ENCODE peak calls at places on chromosomes 13 and 19, in seven cellular contexts. E, N, H, D, J, Y and U are unnamed samples.

GRCh38 chr13:50081106-50081898 is 66.1 kb downstream of the KCNRG start:
- DNase-seq in N (peak), E (peak), D (peak), Y (peak), J (peak), H (peak), U (peak)

GRCh38 chr13:112573710-112574109 is 14.2 kb downstream of the TUBGCP3 start:
- DNase-seq in N (no peak), H (no peak), Y (no peak), J (no peak), D (no peak), E (no peak), U (no peak)

GRCh38 chr19:8001995-8002849 is 3.2 kb downstream of the ELAVL1 start:
- DNase-seq in J (peak), N (peak), D (peak), E (peak), Y (peak), H (peak), U (peak)

GRCh38 chr13:79988573-79988972 is 352.4 kb downstream of the SPRY2 start:
- DNase-seq in N (no peak), Y (no peak), E (no peak), H (no peak), J (no peak), D (no peak), U (no peak)

GRCh38 chr13:36817996-36818395 is 1.0 kb upstream of the RFXAP start:
- DNase-seq in N (no peak), J (no peak), D (no peak), H (no peak), E (no peak), Y (no peak), U (no peak)

GRCh38 chr19:15557223-15557622 is 48.9 kb downstream of the CYP4F22 start:
- DNase-seq in Y (no peak), E (no peak), H (no peak), D (no peak), J (no peak), N (no peak), U (no peak)

GRCh38 chr13:112859128-112859816 is 109.7 kb upstream of the MCF2L start:
- DNase-seq in N (no peak), D (no peak), H (no peak), E (peak), Y (no peak), J (peak), U (no peak)

GRCh38 chr13:34931572-34931971 is 10.5 kb upstream of the NBEA start:
- DNase-seq in E (no peak), Y (peak), J (no peak), D (no peak), N (no peak), H (no peak), U (no peak)

GRCh38 chr13:34155931-34156607 is 338.1 kb downstream of the RFC3 start:
- DNase-seq in E (no peak), J (no peak), H (no peak), D (no peak), N (no peak), Y (peak), U (no peak)

GRCh38 chr13:51689597-51689996 is 105.3 kb downstream of the WDFY2 start:
- DNase-seq in J (no peak), H (peak), E (no peak), D (no peak), N (no peak), Y (no peak), U (no peak)

GRCh38 chr13:98575009-98575866 is 1.7 kb downstream of the STK24 start:
- DNase-seq in J (no peak), H (peak), Y (no peak), E (no peak), D (no peak), N (no peak), U (no peak)

GRCh38 chr13:60329221-60329983 is 67.6 kb upstream of the TDRD3 start:
- DNase-seq in Y (peak), J (peak), N (peak), D (peak), H (peak), E (peak), U (no peak)

GRCh38 chr13:90882551-90882950 is 464.9 kb upstream of the MIR17HG start:
- DNase-seq in E (no peak), Y (no peak), H (no peak), J (no peak), N (no peak), D (no peak), U (no peak)

GRCh38 chr13:90884066-90884465 is 463.4 kb upstream of the MIR17HG start:
- DNase-seq in Y (no peak), H (no peak), J (no peak), E (no peak), D (no peak), N (no peak), U (no peak)

GRCh38 chr13:90880790-90881189 is 466.7 kb upstream of the MIR17HG start:
- DNase-seq in E (no peak), J (no peak), D (no peak), H (no peak), N (no peak), Y (no peak), U (no peak)

DNA sequence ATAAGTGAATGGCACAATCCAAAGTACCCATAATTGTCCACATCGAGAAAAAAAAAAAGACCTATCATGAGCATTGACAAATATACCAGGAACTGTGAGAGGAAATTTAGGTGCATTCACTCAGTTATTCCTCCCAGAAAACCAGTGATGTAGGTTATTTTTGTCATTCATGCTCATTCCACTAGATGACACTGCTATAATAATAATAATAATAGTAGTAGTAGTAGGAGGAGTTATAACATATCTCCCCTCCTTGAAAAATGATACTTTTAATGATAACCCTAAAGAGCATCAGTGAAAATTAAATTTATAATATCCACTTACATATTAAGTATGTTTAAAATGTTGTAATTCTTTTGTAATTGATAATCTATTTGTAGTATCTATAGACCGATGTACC is 463.9 kb upstream of the MIR17HG start:
- DNase-seq in H (no peak), D (no peak), N (no peak), J (no peak), Y (no peak), E (no peak), U (no peak)
- TF ChIP-seq CTCF in H (no peak), D (no peak), N (no peak), J (no peak), Y (peak), E (no peak), U (no peak)

DNA sequence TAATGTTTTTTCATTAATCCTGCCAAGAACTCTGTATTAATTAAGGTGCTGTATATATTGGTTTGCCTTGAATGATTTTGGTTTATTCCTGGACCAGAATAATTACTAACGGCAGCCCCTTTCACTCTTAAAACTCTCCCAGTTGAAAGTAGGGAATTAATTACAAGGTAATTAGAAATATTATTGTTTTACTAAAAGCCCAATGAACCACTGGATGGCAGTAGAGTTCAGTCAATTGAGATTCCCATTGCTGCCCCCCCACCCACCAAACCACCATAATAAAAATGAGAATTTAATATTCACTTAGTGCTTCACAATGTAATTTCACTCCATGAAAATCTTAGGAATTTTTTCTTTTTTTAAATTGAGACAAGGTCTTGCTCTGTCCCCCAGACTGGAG is 13.7 kb downstream of the WBP4 start:
- DNase-seq in N (peak), D (no peak), E (no peak), J (no peak), H (peak), Y (peak), U (no peak)
- TF ChIP-seq CTCF in N (peak), D (peak), E (peak), J (peak), H (peak), Y (peak), U (peak)

DNA sequence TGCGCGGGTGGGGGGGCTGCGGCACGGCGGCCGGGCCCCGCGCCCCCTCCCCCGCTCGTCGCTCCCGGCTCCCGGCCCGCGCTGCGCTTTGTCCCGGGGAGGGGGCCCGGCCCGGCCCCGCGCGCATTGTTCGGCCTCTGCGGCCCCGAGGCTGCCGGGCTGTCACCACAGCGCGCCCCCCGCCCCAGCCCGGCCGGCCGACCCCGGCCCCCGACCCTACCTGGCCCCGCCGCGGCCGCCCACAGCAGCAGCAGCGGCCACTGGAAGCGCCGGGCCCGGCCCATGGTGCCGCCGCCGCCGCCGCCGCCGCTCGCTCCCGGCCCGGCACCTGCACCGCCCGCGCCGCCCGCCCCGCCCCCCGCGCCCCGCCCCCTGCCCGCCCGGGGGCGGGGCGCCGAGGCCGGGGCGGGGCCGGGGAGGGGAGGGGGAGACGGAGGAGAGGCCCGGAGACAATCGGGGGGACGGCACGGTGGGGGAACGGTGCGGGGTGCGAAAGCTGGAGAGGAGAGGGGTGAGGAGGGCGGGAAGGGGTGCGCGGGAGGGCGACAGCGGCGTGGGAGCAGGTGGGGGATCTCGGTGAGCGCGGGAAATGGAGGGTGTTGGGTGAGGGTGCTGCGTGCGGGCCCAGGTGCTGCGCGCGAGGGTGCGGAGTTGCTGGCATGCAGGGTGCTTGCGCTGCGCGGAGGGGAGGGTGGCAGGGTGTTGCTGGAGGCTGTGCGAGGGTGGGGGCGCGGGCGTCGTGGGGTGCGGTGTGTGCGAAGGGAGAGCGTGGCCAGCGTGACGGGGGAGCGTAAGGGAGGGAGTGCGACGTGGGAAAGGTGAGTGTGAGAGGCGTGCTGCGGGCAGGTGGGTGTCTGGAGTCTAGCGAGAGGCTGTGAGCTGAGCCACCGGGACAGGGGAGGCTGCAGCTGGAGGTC is at the start of gene CADM4:
- DNase-seq in D (peak), Y (no peak), E (peak), N (peak), J (peak), H (peak), U (no peak)
- TF ChIP-seq CTCF in D (no peak), Y (no peak), E (no peak), N (no peak), J (no peak), H (no peak), U (no peak)

GRCh38 chr13:97417698-97418097 is 16.3 kb upstream of the RAP2A start:
- DNase-seq in H (no peak), J (no peak), N (no peak), E (no peak), Y (no peak), D (no peak), U (no peak)

GRCh38 chr13:97411894-97412460 is 22.0 kb upstream of the RAP2A start:
- DNase-seq in H (no peak), D (no peak), Y (no peak), E (no peak), J (no peak), N (no peak), U (no peak)

GRCh38 chr13:97408938-97409337 is 25.0 kb upstream of the RAP2A start:
- DNase-seq in Y (no peak), H (no peak), J (no peak), D (no peak), N (no peak), E (no peak), U (no peak)

GRCh38 chr13:97413694-97414093 is 20.3 kb upstream of the RAP2A start:
- DNase-seq in J (no peak), D (no peak), H (no peak), N (no peak), E (no peak), Y (no peak), U (no peak)

GRCh38 chr13:97414392-97414791 is 19.6 kb upstream of the RAP2A start:
- DNase-seq in Y (no peak), E (no peak), H (no peak), N (no peak), D (no peak), J (no peak), U (no peak)
- TF ChIP-seq CTCF in Y (no peak), E (no peak), H (no peak), N (no peak), D (no peak), J (no peak), U (no peak)

GRCh38 chr13:39588384-39588783 is 14.6 kb downstream of the LHFPL6 start:
- DNase-seq in E (no peak), N (no peak), D (no peak), H (no peak), Y (no peak), J (no peak), U (no peak)

GRCh38 chr13:39587939-39588338 is 15.1 kb downstream of the LHFPL6 start:
- DNase-seq in N (no peak), D (no peak), H (no peak), Y (no peak), J (no peak), E (no peak), U (no peak)

GRCh38 chr13:39586956-39587605 is 15.9 kb downstream of the LHFPL6 start:
- DNase-seq in N (no peak), H (no peak), D (no peak), J (no peak), Y (no peak), E (no peak), U (no peak)

GRCh38 chr13:39586142-39586541 is 16.9 kb downstream of the LHFPL6 start:
- DNase-seq in J (no peak), N (no peak), E (no peak), D (no peak), H (no peak), Y (no peak), U (no peak)

DNA sequence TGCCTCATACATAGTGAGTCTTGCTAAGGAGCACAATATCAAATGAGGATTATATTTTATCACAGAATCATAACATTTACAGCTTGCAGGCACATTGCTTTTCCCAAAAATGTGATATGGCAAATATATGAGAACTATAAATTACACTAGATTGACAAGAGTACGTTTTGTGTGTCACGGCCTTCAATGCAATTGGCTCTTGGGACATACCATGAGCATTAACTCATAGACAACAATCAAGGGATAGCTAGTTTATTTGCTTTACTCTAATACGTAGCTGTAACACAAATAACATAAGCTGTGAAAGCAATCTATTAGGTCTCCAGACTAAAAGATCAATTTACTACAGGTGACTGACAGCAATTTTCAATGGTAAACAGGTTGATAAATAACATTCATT is 17.8 kb downstream of the LHFPL6 start:
- DNase-seq in J (no peak), D (no peak), E (no peak), N (no peak), Y (no peak), H (no peak), U (no peak)
- TF ChIP-seq CTCF in J (no peak), D (no peak), E (no peak), N (no peak), Y (no peak), H (no peak), U (no peak)

GRCh38 chr13:38970380-38971051 is 20.1 kb downstream of the STOML3 start:
- DNase-seq in J (no peak), H (no peak), E (no peak), D (no peak), Y (no peak), N (no peak), U (no peak)
- TF ChIP-seq CTCF in J (no peak), H (peak), E (no peak), D (no peak), Y (no peak), N (no peak), U (peak)

GRCh38 chr13:45393941-45394570 is 24.1 kb downstream of the SLC25A30 start:
- DNase-seq in N (peak), E (no peak), Y (peak), J (peak), H (peak), D (no peak), U (no peak)
- TF ChIP-seq CTCF in N (peak), E (peak), Y (peak), J (peak), H (peak), D (no peak), U (peak)

GRCh38 chr19:40530091-40530901 is 46.4 kb upstream of the SHKBP1 start:
- DNase-seq in N (peak), H (peak), J (peak), D (no peak), Y (no peak), E (no peak), U (no peak)
- TF ChIP-seq CTCF in N (peak), H (peak), J (peak), D (no peak), Y (peak), E (no peak), U (peak)